ENCODE peak calls at places on chromosomes 13 and 19, in six cellular contexts. B is ascending aorta; X is left ventricle myocardium inferior; N is CD8-positive, alpha-beta memory T cell; Y is stomach; L is transverse colon. W is an unnamed sample.
A peak's percentile ranks its signal among the peaks of the same experiment; 100 is the strongest.

GRCh38 chr13:35720690-35721554 is 244.4 kb upstream of the MAB21L1 start:
- DNase-seq in B (no peak), X (no peak), N (no peak), Y (peak; percentile 49), L (peak; percentile 42), W (peak; percentile 27)

GRCh38 chr19:492091-492531 is 4.2 kb upstream of the MADCAM1 start:
- DNase-seq in B (no peak), X (no peak), N (peak; percentile 63), Y (no peak), L (no peak), W (no peak)

GRCh38 chr13:109148243-109148642 is 518.8 kb downstream of the MYO16 start:
- DNase-seq in B (no peak), X (no peak), N (no peak), Y (no peak), L (no peak), W (no peak)

GRCh38 chr13:30619731-30620130 is 2.0 kb downstream of the USPL1 start:
- DNase-seq in B (no peak), X (no peak), N (no peak), Y (no peak), L (no peak), W (no peak)

GRCh38 chr19:34733266-34733825 is 697 bp upstream of the ZNF181 start:
- DNase-seq in B (peak; percentile 88), X (peak; percentile 40), N (peak; percentile 56), Y (no peak), L (no peak), W (peak; percentile 55)

GRCh38 chr19:5826531-5827341 is 12.8 kb downstream of the FUT6 start:
- DNase-seq in B (no peak), X (peak; percentile 66), N (peak; percentile 55), Y (peak; percentile 78), L (peak; percentile 88), W (peak; percentile 71)

GRCh38 chr13:23098508-23098907 is 82.3 kb upstream of the SGCG start:
- DNase-seq in B (no peak), X (no peak), N (no peak), Y (no peak), L (no peak), W (no peak)

GRCh38 chr13:79771493-79771892 is 290.5 kb downstream of the NDFIP2 start:
- DNase-seq in B (no peak), X (no peak), N (no peak), Y (no peak), L (no peak), W (no peak)

GRCh38 chr19:23403581-23404324 is 8.5 kb upstream of the ZNF91 start:
- DNase-seq in B (no peak), X (no peak), N (no peak), Y (no peak), L (peak; percentile 87), W (no peak)

GRCh38 chr19:23399443-23399842 is 4.2 kb upstream of the ZNF91 start:
- DNase-seq in B (no peak), X (no peak), N (no peak), Y (no peak), L (no peak), W (no peak)

GRCh38 chr19:23402388-23402787 is 7.1 kb upstream of the ZNF91 start:
- DNase-seq in B (no peak), X (no peak), N (no peak), Y (no peak), L (no peak), W (no peak)

GRCh38 chr19:23403024-23403423 is 7.8 kb upstream of the ZNF91 start:
- DNase-seq in B (no peak), X (no peak), N (no peak), Y (no peak), L (no peak), W (no peak)

GRCh38 chr19:23401086-23401485 is 5.8 kb upstream of the ZNF91 start:
- DNase-seq in B (no peak), X (no peak), N (no peak), Y (no peak), L (no peak), W (no peak)
- H3K9me3 ChIP-seq in B (no peaks in the 10 kb centered on the region), X (no peaks in the 10 kb centered on the region), N (no peaks in the 10 kb centered on the region), Y (peaks cover 5% of the 10 kb centered on the region), L (no peaks in the 10 kb centered on the region), W (no peaks in the 10 kb centered on the region)

GRCh38 chr13:114318624-114319023 is 4.3 kb downstream of the CHAMP1 start:
- DNase-seq in B (no peak), X (no peak), N (no peak), Y (no peak), L (no peak), W (no peak)

GRCh38 chr13:114314074-114314912 is at the start of gene CHAMP1:
- DNase-seq in B (peak; percentile 98), X (peak; percentile 97), N (peak; percentile 91), Y (peak; percentile 98), L (peak; percentile 97), W (peak; percentile 97)

GRCh38 chr13:114311908-114312307 is 2.4 kb upstream of the CHAMP1 start:
- DNase-seq in B (no peak), X (no peak), N (no peak), Y (no peak), L (no peak), W (no peak)

GRCh38 chr13:114313061-114313860 is 1.0 kb upstream of the CHAMP1 start:
- DNase-seq in B (no peak), X (no peak), N (no peak), Y (no peak), L (peak; percentile 16), W (no peak)

GRCh38 chr13:114315074-114315785 is 927 bp downstream of the CHAMP1 start:
- DNase-seq in B (no peak), X (no peak), N (no peak), Y (no peak), L (no peak), W (no peak)
- H3K4me1 ChIP-seq in B (peaks cover 22% of the 10 kb centered on the region), X (peaks cover 70% of the 10 kb centered on the region), N (peaks cover 11% of the 10 kb centered on the region), Y (peaks cover 40% of the 10 kb centered on the region), L (peaks cover 37% of the 10 kb centered on the region), W (peaks cover 23% of the 10 kb centered on the region)

GRCh38 chr19:48770223-48770622 is 14.9 kb downstream of the FGF21 start:
- DNase-seq in B (no peak), X (no peak), N (no peak), Y (no peak), L (no peak), W (no peak)
- H3K4me3 ChIP-seq in B (no peak overlapping the region), X (no peak overlapping the region), N (no peak overlapping the region), Y (no peak overlapping the region), L (no peak overlapping the region), W (no peak overlapping the region)

DNA sequence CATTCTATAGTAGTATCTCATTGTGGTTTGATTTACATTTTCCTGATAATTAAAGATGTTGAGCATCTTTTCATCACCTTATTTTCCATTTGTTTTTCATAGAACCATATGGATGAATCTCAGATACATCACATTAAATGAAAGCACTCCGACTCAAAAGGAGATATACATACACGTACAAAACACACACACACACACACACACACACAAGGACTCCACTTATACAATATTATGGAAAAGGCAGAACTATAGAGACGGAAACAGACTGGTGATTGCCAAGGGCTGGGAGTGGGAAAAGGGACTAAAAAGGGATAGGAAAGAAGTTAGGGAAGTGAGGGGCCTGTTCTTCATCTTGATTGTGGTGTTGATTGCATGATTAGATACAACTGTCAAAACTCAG is 24.3 kb downstream of the ZNF585A start:
- DNase-seq in B (no peak), X (no peak), N (no peak), Y (no peak), L (no peak), W (no peak)
- H3K9me3 ChIP-seq in B (peaks cover 78% of the 10 kb centered on the region), X (peaks cover 94% of the 10 kb centered on the region), N (peaks cover 46% of the 10 kb centered on the region), Y (peaks cover 100% of the 10 kb centered on the region), L (peaks cover 77% of the 10 kb centered on the region), W (no peaks in the 10 kb centered on the region)

GRCh38 chr19:15108145-15108844 is 1.1 kb downstream of the SYDE1 start:
- DNase-seq in B (no peak), X (no peak), N (no peak), Y (no peak), L (no peak), W (no peak)

GRCh38 chr19:15107056-15108010 is at the start of gene SYDE1:
- DNase-seq in B (peak; percentile 78), X (peak; percentile 56), N (no peak), Y (no peak), L (no peak), W (peak; percentile 36)

GRCh38 chr19:15109768-15110417 is 2.7 kb downstream of the SYDE1 start:
- DNase-seq in B (no peak), X (no peak), N (no peak), Y (no peak), L (no peak), W (no peak)

GRCh38 chr19:15110418-15110815 is 3.2 kb downstream of the SYDE1 start:
- DNase-seq in B (no peak), X (no peak), N (no peak), Y (no peak), L (no peak), W (no peak)

DNA sequence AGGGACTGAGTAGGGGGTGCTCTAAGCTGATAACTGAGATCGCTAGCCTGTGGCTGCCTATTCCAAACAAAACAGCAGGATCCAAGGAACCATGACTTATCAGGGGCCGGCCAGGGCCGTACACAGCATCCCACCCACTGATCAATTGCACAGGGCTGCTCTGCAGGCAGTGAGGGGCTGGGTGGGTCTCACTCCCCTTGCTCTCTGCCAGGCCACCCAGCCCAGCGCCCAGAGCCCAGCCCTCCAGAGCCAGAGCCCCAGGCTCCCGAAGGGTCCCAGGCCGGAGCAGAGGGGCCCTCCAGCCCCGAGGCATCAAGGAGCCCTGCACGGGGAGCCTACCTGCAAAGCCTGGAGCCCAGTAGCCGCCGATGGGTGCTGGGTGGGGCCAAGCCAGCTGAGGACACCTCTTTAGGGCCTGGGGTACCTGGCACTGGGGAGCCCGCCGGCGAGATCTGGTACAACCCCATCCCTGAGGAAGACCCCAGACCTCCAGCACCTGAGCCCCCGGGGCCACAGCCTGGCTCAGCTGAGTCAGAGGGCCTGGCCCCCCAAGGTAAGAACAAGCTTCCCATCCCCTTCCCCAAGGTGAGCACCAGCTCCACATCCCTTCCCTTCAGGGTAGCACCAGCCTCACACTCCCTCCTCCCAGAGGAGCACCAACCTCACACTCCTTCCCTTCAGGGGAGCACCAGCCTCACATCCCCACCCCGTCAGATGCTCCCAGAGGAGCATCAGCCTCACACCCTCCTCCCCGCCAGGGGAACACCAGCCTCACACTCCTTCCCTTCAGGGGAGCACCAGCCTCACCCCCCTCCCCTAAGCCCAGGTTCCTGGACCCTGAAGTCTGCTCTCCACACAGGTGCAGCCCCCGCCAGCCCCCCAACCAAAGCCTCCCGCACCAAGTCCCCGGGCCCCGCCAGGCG is 1.9 kb downstream of the SYDE1 start:
- DNase-seq in B (no peak), X (no peak), N (no peak), Y (no peak), L (no peak), W (no peak)
- H3K4me1 ChIP-seq in B (peaks cover 10% of the 10 kb centered on the region), X (peaks cover 34% of the 10 kb centered on the region), N (peaks cover 10% of the 10 kb centered on the region), Y (peaks cover 7% of the 10 kb centered on the region), L (no peaks in the 10 kb centered on the region), W (peaks cover 6% of the 10 kb centered on the region)

GRCh38 chr19:49133621-49134454 is 14.5 kb downstream of the PPFIA3 start:
- DNase-seq in B (peak; percentile 69), X (peak; percentile 71), N (no peak), Y (peak; percentile 90), L (peak; percentile 85), W (peak; percentile 78)
- H3K4me3 ChIP-seq in B (peak overlapping the region; percentile 39), X (peak overlapping the region; percentile 60), N (no peak overlapping the region), Y (peak overlapping the region; percentile 33), L (no peak overlapping the region), W (no peak overlapping the region)

GRCh38 chr19:58129284-58129683 is 21.3 kb downstream of the ZNF329 start:
- DNase-seq in B (no peak), X (no peak), N (no peak), Y (no peak), L (no peak), W (no peak)
- H3K9me3 ChIP-seq in B (peaks cover 100% of the 10 kb centered on the region), X (peaks cover 100% of the 10 kb centered on the region), N (peaks cover 80% of the 10 kb centered on the region), Y (peaks cover 100% of the 10 kb centered on the region), L (peaks cover 100% of the 10 kb centered on the region), W (peaks cover 24% of the 10 kb centered on the region)

GRCh38 chr19:42285546-42285945 is 16.4 kb upstream of the PRR19 start:
- DNase-seq in B (no peak), X (no peak), N (no peak), Y (no peak), L (no peak), W (no peak)
- H3K4me1 ChIP-seq in B (peaks cover 49% of the 10 kb centered on the region), X (peaks cover 57% of the 10 kb centered on the region), N (peaks cover 42% of the 10 kb centered on the region), Y (peaks cover 58% of the 10 kb centered on the region), L (peaks cover 52% of the 10 kb centered on the region), W (peaks cover 52% of the 10 kb centered on the region)

W was measured in thyroid gland.